ENCODE peak calls at places on chromosomes 3 and 15, in four cellular contexts. T, R, Y and C are unnamed samples.

GRCh38 chr3:143429628-143430514 is 310.3 kb downstream of the CHST2 start:
- DNase-seq in Y (no peak), R (no peak), T (no peak), C (peak; percentile 45)

GRCh38 chr3:101042996-101043686 is 49.9 kb upstream of the ABI3BP start:
- DNase-seq in R (peak; percentile 85), Y (peak; percentile 87), T (no peak), C (peak; percentile 33)

GRCh38 chr3:10557250-10557649 is 51.9 kb upstream of the ATP2B2 start:
- DNase-seq in Y (no peak), R (no peak), T (no peak), C (no peak)

GRCh38 chr3:52123106-52123708 is 31.0 kb downstream of the POC1A start:
- DNase-seq in Y (no peak), T (peak; percentile 81), R (peak; percentile 64), C (peak; percentile 15)

GRCh38 chr3:16890605-16891333 is 6.0 kb downstream of the PLCL2 start:
- DNase-seq in Y (no peak), T (no peak), R (peak; percentile 53), C (no peak)

GRCh38 chr3:119444590-119444989 is 18.8 kb downstream of the TMEM39A start:
- DNase-seq in Y (no peak), R (no peak), T (no peak), C (no peak)

GRCh38 chr3:122691195-122691594 is 10.6 kb downstream of the PARP14 start:
- DNase-seq in R (peak; percentile 65), T (peak; percentile 10), Y (no peak), C (peak; percentile 79)

GRCh38 chr3:155047672-155048071 is 32.4 kb upstream of the MME start:
- DNase-seq in Y (no peak), T (no peak), R (no peak), C (no peak)

GRCh38 chr15:98648654-98649537 is 557 bp downstream of the IGF1R start:
- DNase-seq in Y (no peak), T (peak; percentile 52), R (peak; percentile 78), C (peak; percentile 26)

GRCh38 chr3:99373088-99373875 is 265.1 kb upstream of the COL8A1 start:
- DNase-seq in Y (no peak), T (no peak), R (no peak), C (peak; percentile 82)

GRCh38 chr15:52227456-52227855 is 36.3 kb upstream of the GNB5 start:
- DNase-seq in T (peak; percentile 82), R (peak; percentile 85), Y (peak; percentile 46), C (peak; percentile 70)

GRCh38 chr15:41603941-41604660 is 45.1 kb downstream of the TYRO3 start:
- DNase-seq in R (peak; percentile 95), Y (peak; percentile 45), T (peak; percentile 74), C (peak; percentile 90)

GRCh38 chr3:10228248-10228950 is 19.9 kb upstream of the TATDN2 start:
- DNase-seq in Y (no peak), R (peak; percentile 38), T (peak; percentile 96), C (no peak)

GRCh38 chr3:162507397-162507796 is 1010.8 kb downstream of the OTOL1 start:
- DNase-seq in Y (no peak), T (no peak), R (peak; percentile 29), C (no peak)

GRCh38 chr3:9422712-9423424 is 25.5 kb downstream of the SETD5 start:
- DNase-seq in Y (peak; percentile 84), T (peak; percentile 99), R (peak; percentile 94), C (peak; percentile 95)

GRCh38 chr3:185649414-185649813 is 63.3 kb downstream of the SENP2 start:
- DNase-seq in R (no peak), T (no peak), Y (no peak), C (peak; percentile 57)

GRCh38 chr3:178421069-178421468 is 115.2 kb upstream of the KCNMB2 start:
- DNase-seq in Y (no peak), T (no peak), R (no peak), C (no peak)

GRCh38 chr3:4071481-4072184 is 231.5 kb upstream of the SETMAR start:
- DNase-seq in T (no peak), R (no peak), Y (no peak), C (no peak)

DNA sequence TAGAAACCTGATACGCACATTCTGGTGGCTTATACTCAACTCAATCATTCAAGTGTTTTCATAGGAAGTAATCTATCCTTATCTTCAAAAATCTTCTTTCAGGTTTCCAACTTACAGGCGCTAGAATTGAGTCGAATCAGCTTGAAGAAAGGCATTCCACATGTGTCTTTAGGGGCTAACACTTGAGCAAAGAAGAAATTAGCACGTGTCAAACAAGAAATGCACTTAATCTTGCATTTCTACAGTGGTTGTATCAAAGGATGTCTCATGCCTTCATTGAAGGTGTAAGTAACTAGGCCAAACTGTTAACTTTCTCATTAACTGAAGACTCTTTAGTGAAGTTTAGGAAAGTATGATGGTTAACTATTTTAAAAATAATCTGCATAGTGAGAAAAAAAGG is 557.6 kb downstream of the MAGI1 start:
- DNase-seq in Y (no peak), R (no peak), T (no peak), C (no peak)
- TF ChIP-seq EZH2 in Y (no peak), R (no peak), T (no peak), C (no peak)

DNA sequence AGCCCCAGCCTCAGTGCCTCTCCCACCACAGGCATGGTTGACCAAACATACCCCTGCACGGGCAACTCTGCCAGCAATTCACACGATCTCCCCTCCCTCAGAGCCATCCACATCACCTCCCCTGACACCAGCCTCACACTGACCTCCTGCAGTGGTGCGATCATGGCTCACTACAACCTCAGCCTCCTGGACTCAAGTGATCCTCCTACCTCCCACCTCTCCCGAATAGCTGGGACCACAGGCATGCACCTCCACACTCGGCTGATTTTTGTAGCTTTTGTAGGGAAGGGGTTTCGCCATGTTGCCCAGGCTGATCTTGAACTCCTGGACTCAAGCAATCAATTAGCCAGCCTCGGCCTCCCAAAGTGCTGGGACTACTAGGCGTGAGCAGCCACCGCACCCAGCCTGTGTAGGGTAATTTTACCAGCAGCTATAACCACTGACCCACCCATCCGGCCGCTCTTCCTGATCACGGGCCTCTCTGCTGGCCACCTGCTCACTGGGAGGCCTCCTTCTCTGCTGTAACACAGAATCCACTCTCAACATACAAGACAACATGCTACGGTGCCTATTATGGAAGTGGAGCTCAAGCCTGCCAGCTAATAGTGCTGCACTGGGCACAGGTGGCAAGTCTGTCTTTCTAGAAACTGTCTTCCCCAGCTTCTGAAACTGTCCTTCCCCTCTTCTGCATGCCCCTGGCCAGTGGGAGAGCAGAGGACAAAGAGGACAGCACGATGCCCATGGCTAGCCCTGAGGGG is 4.6 kb downstream of the GP9 start:
- DNase-seq in T (no peak), Y (peak; percentile 20), R (no peak), C (no peak)
- H3K4me2 ChIP-seq in T (no peak overlapping the region), Y (no peak overlapping the region), R (no peak overlapping the region), C (no peak overlapping the region)

GRCh38 chr3:184275961-184276910 is at the start of gene ECE2:
- DNase-seq in Y (no peak), T (no peak), R (peak; percentile 66), C (no peak)
- TF ChIP-seq EZH2 in Y (no peak), T (no peak), R (peak; percentile 12), C (peak; percentile 68)

GRCh38 chr15:73109751-73110150 is 57.5 kb downstream of the NEO1 start:
- DNase-seq in Y (no peak), T (no peak), R (no peak), C (no peak)

GRCh38 chr15:73110246-73110645 is 58.0 kb downstream of the NEO1 start:
- DNase-seq in T (no peak), Y (no peak), R (no peak), C (no peak)

GRCh38 chr15:73108676-73109075 is 56.4 kb downstream of the NEO1 start:
- DNase-seq in R (no peak), T (no peak), Y (no peak), C (no peak)

GRCh38 chr15:73105064-73105463 is 52.8 kb downstream of the NEO1 start:
- DNase-seq in T (no peak), Y (no peak), R (no peak), C (no peak)
- H3K4me2 ChIP-seq in T (no peak overlapping the region), Y (no peak overlapping the region), R (no peak overlapping the region), C (no peak overlapping the region)

GRCh38 chr3:147410126-147410517 is 957 bp downstream of the ZIC1 start:
- DNase-seq in Y (no peak), R (peak; percentile 80), T (no peak), C (no peak)

GRCh38 chr3:147409143-147410121 is at the start of gene ZIC1:
- DNase-seq in R (peak; percentile 96), T (no peak), Y (no peak), C (peak; percentile 59)

GRCh38 chr3:147411777-147412176 is 2.6 kb downstream of the ZIC1 start:
- DNase-seq in T (no peak), R (peak; percentile 56), Y (no peak), C (no peak)

GRCh38 chr3:147411235-147411607 is 2.1 kb downstream of the ZIC1 start:
- DNase-seq in T (no peak), R (peak; percentile 84), Y (no peak), C (no peak)

GRCh38 chr3:147410518-147411234 is 1.5 kb downstream of the ZIC1 start:
- DNase-seq in Y (no peak), T (no peak), R (peak; percentile 95), C (peak; percentile 61)
- TF ChIP-seq EZH2 in Y (no peak), T (peak; percentile 73), R (no peak), C (peak; percentile 93)

GRCh38 chr15:95911570-95912279 is 418.8 kb upstream of the NR2F2 start:
- DNase-seq in Y (no peak), R (no peak), T (no peak), C (no peak)

GRCh38 chr15:95912728-95913127 is 417.8 kb upstream of the NR2F2 start:
- DNase-seq in R (no peak), T (no peak), Y (no peak), C (no peak)

GRCh38 chr15:95916568-95916967 is 413.9 kb upstream of the NR2F2 start:
- DNase-seq in R (no peak), T (no peak), Y (no peak), C (no peak)

GRCh38 chr15:95912280-95912625 is 418.2 kb upstream of the NR2F2 start:
- DNase-seq in R (no peak), T (no peak), Y (peak; percentile 38), C (no peak)

DNA sequence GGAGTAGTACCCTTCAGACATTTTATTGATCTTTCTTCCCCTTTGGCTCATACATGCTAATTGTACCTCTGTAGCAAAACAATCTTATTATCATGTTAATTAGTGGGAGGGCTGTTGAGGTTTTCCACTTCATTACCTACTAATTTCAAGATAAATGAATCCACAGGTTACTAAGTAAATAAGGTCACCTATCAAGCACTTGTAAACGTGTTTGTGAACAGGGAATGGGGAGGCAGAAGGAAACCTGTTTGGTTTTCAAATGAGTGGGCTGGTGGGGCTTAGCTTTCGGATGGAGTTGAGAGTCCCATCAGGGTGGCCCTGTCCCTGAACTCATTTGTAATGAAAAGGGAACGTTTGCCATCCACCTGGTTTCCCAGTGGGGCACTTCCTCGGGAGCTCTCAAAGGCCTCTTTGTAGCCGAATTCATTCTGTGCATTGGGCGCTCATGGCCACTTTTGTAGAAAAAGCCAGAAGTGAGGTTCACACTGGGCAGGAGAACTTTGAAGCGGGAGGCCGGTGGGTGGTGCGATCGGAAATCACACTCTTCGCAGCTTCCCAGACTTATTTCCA is 419.8 kb upstream of the NR2F2 start:
- DNase-seq in T (no peak), R (no peak), Y (no peak), C (no peak)
- H3K4me2 ChIP-seq in T (no peak overlapping the region), R (no peak overlapping the region), Y (no peak overlapping the region), C (no peak overlapping the region)

DNA sequence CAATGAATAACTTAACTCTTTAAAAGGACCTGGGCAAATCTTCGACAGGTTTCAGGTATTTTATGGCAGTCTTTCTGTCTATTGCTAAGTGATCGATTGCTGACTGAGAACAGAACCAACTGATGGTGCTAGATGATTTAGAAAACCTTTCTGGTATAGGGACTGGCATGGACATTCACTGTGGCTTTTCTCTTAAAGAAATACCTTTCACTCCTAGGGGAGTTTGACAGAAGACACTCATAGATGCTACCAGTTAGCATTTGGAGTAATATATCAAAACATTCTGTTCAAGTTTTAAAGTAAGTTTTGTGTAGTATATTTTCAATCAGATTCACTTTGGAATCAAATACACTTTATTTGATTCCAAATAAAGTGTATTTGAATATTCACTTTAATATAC is 692 bp downstream of the PPARG start:
- DNase-seq in R (no peak), Y (no peak), T (no peak), C (no peak)
- TF ChIP-seq EZH2 in R (no peak), Y (no peak), T (no peak), C (no peak)